ENCODE peak calls at places on chromosomes 7 and 10, in four cellular contexts. One of them, this sample, is unnamed.

GRCh38 chr10:51524041-51524440 is 175.4 kb downstream of the CSTF2T start:
- DNase-seq in GM12878: no peak
- DNase-seq in HCT116: no peak
- DNase-seq in H1: no peak
- DNase-seq in this sample: no peak

GRCh38 chr7:16667355-16667754 is 21.4 kb downstream of the BZW2 start:
- DNase-seq in GM12878: no peak
- DNase-seq in HCT116: no peak
- DNase-seq in H1: no peak
- DNase-seq in this sample: no peak

GRCh38 chr10:14185501-14186045 is 145.2 kb downstream of the FRMD4A start:
- DNase-seq in GM12878: peak
- DNase-seq in HCT116: peak
- DNase-seq in H1: peak
- DNase-seq in this sample: peak

GRCh38 chr10:75662715-75663114 is 231.3 kb downstream of the LRMDA start:
- DNase-seq in GM12878: no peak
- DNase-seq in HCT116: no peak
- DNase-seq in H1: no peak
- DNase-seq in this sample: no peak

GRCh38 chr10:102375250-102375649 is 20.3 kb upstream of the NFKB2 start:
- DNase-seq in GM12878: no peak
- DNase-seq in HCT116: no peak
- DNase-seq in H1: no peak
- DNase-seq in this sample: no peak

GRCh38 chr7:134612197-134612596 is 34.5 kb upstream of the BPGM start:
- DNase-seq in GM12878: no peak
- DNase-seq in HCT116: no peak
- DNase-seq in H1: no peak
- DNase-seq in this sample: no peak

GRCh38 chr10:84811078-84811477 is 482.7 kb downstream of the CCSER2 start:
- DNase-seq in GM12878: no peak
- DNase-seq in HCT116: no peak
- DNase-seq in H1: no peak
- DNase-seq in this sample: no peak

GRCh38 chr10:25522946-25523608 is 348.3 kb downstream of the GPR158 start:
- DNase-seq in GM12878: no peak
- DNase-seq in HCT116: no peak
- DNase-seq in H1: peak
- DNase-seq in this sample: no peak

GRCh38 chr7:150502519-150502918 is 12.2 kb upstream of the GIMAP7 start:
- DNase-seq in GM12878: no peak
- DNase-seq in HCT116: no peak
- DNase-seq in H1: no peak
- DNase-seq in this sample: no peak

GRCh38 chr10:78375854-78376785 is 342.5 kb downstream of the RPS24 start:
- DNase-seq in GM12878: no peak
- DNase-seq in HCT116: no peak
- DNase-seq in H1: no peak
- DNase-seq in this sample: no peak

GRCh38 chr10:71085689-71086438 is 126.5 kb upstream of the UNC5B start:
- DNase-seq in GM12878: no peak
- DNase-seq in HCT116: no peak
- DNase-seq in H1: no peak
- DNase-seq in this sample: peak

GRCh38 chr10:32961892-32962369 is 3.9 kb upstream of the ITGB1 start:
- DNase-seq in GM12878: no peak
- DNase-seq in HCT116: peak
- DNase-seq in H1: no peak
- DNase-seq in this sample: no peak

GRCh38 chr7:100089458-100090201 is 861 bp downstream of the COPS6 start:
- DNase-seq in GM12878: no peak
- DNase-seq in HCT116: no peak
- DNase-seq in H1: no peak
- DNase-seq in this sample: no peak

GRCh38 chr7:24668922-24669635 is 88.2 kb downstream of the GSDME start:
- DNase-seq in GM12878: no peak
- DNase-seq in HCT116: no peak
- DNase-seq in H1: no peak
- DNase-seq in this sample: no peak

GRCh38 chr10:114278140-114278883 is 39.3 kb downstream of the VWA2 start:
- DNase-seq in GM12878: no peak
- DNase-seq in HCT116: no peak
- DNase-seq in H1: no peak
- DNase-seq in this sample: no peak

GRCh38 chr7:100694196-100694745 is at the start of gene GIGYF1:
- DNase-seq in GM12878: no peak
- DNase-seq in HCT116: no peak
- DNase-seq in H1: no peak
- DNase-seq in this sample: peak

GRCh38 chr7:28112056-28112455 is 68.5 kb downstream of the JAZF1 start:
- DNase-seq in GM12878: no peak
- DNase-seq in HCT116: no peak
- DNase-seq in H1: no peak
- DNase-seq in this sample: no peak
- TF ChIP-seq EGR1 in GM12878: no peak
- TF ChIP-seq EGR1 in HCT116: no peak
- TF ChIP-seq EGR1 in H1: no peak
- TF ChIP-seq EGR1 in this sample: no peak

GRCh38 chr7:142376356-142376997 is 118.6 kb upstream of the PRSS58 start:
- DNase-seq in GM12878: no peak
- DNase-seq in HCT116: no peak
- DNase-seq in H1: no peak
- DNase-seq in this sample: no peak
- TF ChIP-seq EGR1 in GM12878: no peak
- TF ChIP-seq EGR1 in HCT116: no peak
- TF ChIP-seq EGR1 in H1: no peak
- TF ChIP-seq EGR1 in this sample: no peak

DNA sequence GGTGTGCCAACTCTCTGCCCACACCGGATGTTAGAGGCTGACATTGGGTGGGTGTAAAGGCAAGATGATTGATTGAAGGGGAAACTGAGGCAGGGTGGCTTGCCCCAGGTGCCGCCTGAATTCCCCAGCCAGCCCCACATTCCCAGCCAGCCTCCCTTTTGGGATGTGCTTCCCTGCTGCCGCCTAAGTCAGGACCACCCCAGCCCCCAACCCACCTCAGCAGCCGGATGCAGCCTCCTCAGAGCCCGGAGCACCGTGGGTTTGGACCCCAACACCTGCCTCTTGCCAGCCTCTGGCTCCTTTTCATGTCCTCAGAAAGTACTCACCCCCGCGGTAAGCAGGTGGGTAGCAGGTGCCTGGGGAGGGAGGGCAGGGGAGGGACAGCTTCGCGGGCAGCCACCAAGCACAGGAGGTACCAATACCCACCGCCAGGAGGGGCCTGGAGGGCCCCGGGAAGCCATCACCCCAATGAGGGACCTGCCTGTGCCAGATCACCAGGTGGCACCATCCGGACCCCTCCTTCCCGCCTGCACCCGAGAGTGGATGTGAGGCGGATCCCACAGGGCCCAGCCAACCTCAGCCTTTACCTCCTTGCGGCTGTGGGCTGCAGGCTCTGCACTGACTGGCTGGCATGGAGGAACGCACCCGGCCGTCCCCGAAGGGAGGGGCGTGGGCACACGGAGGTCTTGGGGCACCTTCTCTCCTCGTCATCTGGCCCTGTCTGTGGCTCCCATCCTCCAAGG is 60.5 kb downstream of the PWWP2B start:
- DNase-seq in GM12878: no peak
- DNase-seq in HCT116: no peak
- DNase-seq in H1: no peak
- DNase-seq in this sample: peak
- TF ChIP-seq EGR1 in GM12878: no peak
- TF ChIP-seq EGR1 in HCT116: no peak
- TF ChIP-seq EGR1 in H1: no peak
- TF ChIP-seq EGR1 in this sample: no peak

GRCh38 chr10:123475466-123475865 is 190.7 kb upstream of the GPR26 start:
- DNase-seq in GM12878: no peak
- DNase-seq in HCT116: no peak
- DNase-seq in H1: no peak
- DNase-seq in this sample: peak
- TF ChIP-seq EGR1 in GM12878: no peak
- TF ChIP-seq EGR1 in HCT116: no peak
- TF ChIP-seq EGR1 in H1: no peak
- TF ChIP-seq EGR1 in this sample: no peak

GRCh38 chr7:156903232-156903909 is 10.4 kb upstream of the LMBR1 start:
- DNase-seq in GM12878: no peak
- DNase-seq in HCT116: peak
- DNase-seq in H1: no peak
- DNase-seq in this sample: no peak
- TF ChIP-seq EGR1 in GM12878: no peak
- TF ChIP-seq EGR1 in HCT116: no peak
- TF ChIP-seq EGR1 in H1: no peak
- TF ChIP-seq EGR1 in this sample: no peak

DNA sequence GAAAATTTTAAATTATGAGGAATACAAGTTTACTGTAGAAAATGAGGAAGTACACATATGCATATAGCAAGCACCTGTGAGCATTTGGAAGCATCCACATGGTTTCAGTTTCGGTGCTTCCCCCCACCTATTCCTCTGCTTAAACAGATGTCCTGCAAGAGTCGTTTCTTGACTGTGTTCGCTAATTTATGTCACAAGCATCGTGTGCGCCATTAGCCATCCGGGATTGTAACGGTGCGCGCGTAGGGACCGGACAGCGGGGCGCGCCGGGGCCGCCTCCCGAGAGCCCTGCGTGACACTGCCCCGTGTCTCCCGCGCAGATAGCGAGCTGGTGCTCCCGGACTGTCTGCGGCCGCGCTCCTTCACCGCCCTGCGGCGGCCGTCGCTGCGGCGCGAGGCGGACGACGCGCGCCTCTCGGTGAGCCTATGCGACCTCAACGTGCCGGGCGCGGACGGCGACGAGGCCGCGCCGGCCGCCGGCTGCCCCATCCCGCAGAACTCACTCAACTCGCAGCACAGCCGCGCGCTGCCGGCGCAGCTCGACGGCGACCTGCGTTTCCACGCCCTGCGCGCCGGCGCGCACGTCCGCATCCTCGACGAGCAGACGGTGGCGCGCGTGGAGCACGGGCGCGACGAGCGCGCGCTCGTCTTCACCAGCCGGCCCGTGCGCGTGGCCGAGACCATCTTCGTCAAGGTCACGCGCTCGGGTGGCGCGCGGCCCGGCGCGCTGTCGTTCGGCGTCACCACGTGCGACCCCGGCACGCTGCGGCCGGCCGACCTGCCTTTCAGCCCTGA is 90.9 kb downstream of the NEURL1 start:
- DNase-seq in GM12878: no peak
- DNase-seq in HCT116: no peak
- DNase-seq in H1: no peak
- DNase-seq in this sample: no peak
- TF ChIP-seq EGR1 in GM12878: no peak
- TF ChIP-seq EGR1 in HCT116: no peak
- TF ChIP-seq EGR1 in H1: no peak
- TF ChIP-seq EGR1 in this sample: no peak

GRCh38 chr10:4546500-4546899 is 279.5 kb upstream of the AKR1E2 start:
- DNase-seq in GM12878: no peak
- DNase-seq in HCT116: peak
- DNase-seq in H1: no peak
- DNase-seq in this sample: no peak
- TF ChIP-seq EGR1 in GM12878: no peak
- TF ChIP-seq EGR1 in HCT116: peak
- TF ChIP-seq EGR1 in H1: no peak
- TF ChIP-seq EGR1 in this sample: no peak

GRCh38 chr10:67110286-67110685 is 184.4 kb downstream of the LRRTM3 start:
- DNase-seq in GM12878: no peak
- DNase-seq in HCT116: no peak
- DNase-seq in H1: no peak
- DNase-seq in this sample: no peak
- TF ChIP-seq EGR1 in GM12878: no peak
- TF ChIP-seq EGR1 in HCT116: no peak
- TF ChIP-seq EGR1 in H1: no peak
- TF ChIP-seq EGR1 in this sample: no peak

GRCh38 chr10:77266242-77266641 is 371.4 kb downstream of the KCNMA1 start:
- DNase-seq in GM12878: no peak
- DNase-seq in HCT116: no peak
- DNase-seq in H1: no peak
- DNase-seq in this sample: no peak
- TF ChIP-seq EGR1 in GM12878: no peak
- TF ChIP-seq EGR1 in HCT116: no peak
- TF ChIP-seq EGR1 in H1: no peak
- TF ChIP-seq EGR1 in this sample: no peak

GRCh38 chr7:138729444-138729843 is 28.3 kb upstream of the SVOPL start:
- DNase-seq in GM12878: no peak
- DNase-seq in HCT116: no peak
- DNase-seq in H1: no peak
- DNase-seq in this sample: no peak

GRCh38 chr7:138726288-138726687 is 25.1 kb upstream of the SVOPL start:
- DNase-seq in GM12878: no peak
- DNase-seq in HCT116: no peak
- DNase-seq in H1: no peak
- DNase-seq in this sample: peak

DNA sequence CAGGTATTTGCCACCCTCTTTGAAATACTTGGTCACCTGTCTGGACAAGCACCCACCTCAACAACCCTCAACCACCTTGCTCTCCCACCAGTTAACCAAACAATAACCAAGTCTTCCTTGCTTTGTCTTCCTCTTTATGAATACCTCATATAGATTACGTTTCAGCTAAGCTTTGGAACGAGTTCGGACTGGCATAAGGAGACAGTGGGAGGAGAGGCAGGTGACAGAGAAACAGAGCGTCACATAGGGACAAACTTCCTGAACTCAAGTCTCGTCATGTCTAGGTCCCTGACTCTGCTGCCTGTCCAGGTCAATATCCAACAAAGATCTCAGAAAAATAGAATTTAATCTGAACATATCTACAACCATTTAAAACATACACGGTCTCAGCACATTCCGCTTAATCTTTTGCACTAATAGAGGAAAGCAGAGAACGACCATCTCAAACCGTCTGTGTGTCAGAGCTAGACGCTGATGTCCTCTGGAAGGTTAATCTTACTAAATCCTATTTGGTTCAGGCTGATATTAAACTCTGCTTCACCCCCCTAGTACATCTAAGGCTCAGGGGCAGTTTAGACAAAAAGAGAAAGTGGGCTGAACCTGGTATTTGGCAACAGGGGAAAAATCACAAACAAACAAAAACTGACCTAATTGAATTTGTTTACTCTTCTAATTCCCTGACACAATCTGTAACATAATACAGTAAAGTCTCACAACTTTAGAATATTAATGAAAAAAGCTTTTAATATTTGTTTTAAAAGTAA is 26.4 kb upstream of the SVOPL start:
- DNase-seq in GM12878: no peak
- DNase-seq in HCT116: no peak
- DNase-seq in H1: no peak
- DNase-seq in this sample: no peak
- TF ChIP-seq EGR1 in GM12878: no peak
- TF ChIP-seq EGR1 in HCT116: no peak
- TF ChIP-seq EGR1 in H1: no peak
- TF ChIP-seq EGR1 in this sample: no peak

This sample was measured in K562.